ENCODE peak calls at places on chromosomes 13 and 19, in five cellular contexts. One of them, this sample, is unnamed.

GRCh38 chr13:41418027-41418426 is 39.3 kb upstream of the RGCC start:
- DNase-seq in GM12878: no peak
- DNase-seq in IMR-90: peak
- DNase-seq in SK-N-SH: no peak
- DNase-seq in K562: no peak
- DNase-seq in this sample: no peak

GRCh38 chr13:30790592-30790991 is 55.2 kb downstream of the ALOX5AP start:
- DNase-seq in GM12878: no peak
- DNase-seq in IMR-90: no peak
- DNase-seq in K562: no peak
- DNase-seq in SK-N-SH: no peak
- DNase-seq in this sample: no peak

GRCh38 chr19:14974488-14974887 is 5.2 kb downstream of the SLC1A6 start:
- DNase-seq in IMR-90: no peak
- DNase-seq in GM12878: no peak
- DNase-seq in K562: no peak
- DNase-seq in SK-N-SH: no peak
- DNase-seq in this sample: no peak

GRCh38 chr13:84443463-84443862 is 561.2 kb upstream of the SLITRK1 start:
- DNase-seq in K562: no peak
- DNase-seq in GM12878: no peak
- DNase-seq in SK-N-SH: no peak
- DNase-seq in IMR-90: no peak
- DNase-seq in this sample: no peak

GRCh38 chr13:94609196-94609595 is 7.5 kb downstream of the GPR180 start:
- DNase-seq in SK-N-SH: no peak
- DNase-seq in IMR-90: no peak
- DNase-seq in GM12878: no peak
- DNase-seq in K562: no peak
- DNase-seq in this sample: no peak

GRCh38 chr13:30797847-30798246 is 62.5 kb downstream of the ALOX5AP start:
- DNase-seq in IMR-90: no peak
- DNase-seq in K562: no peak
- DNase-seq in SK-N-SH: no peak
- DNase-seq in GM12878: no peak
- DNase-seq in this sample: no peak

GRCh38 chr13:98144501-98145350 is 1.8 kb downstream of the FARP1 start:
- DNase-seq in IMR-90: peak
- DNase-seq in SK-N-SH: peak
- DNase-seq in GM12878: no peak
- DNase-seq in K562: no peak
- DNase-seq in this sample: peak

GRCh38 chr19:18297308-18297707 is 15.9 kb upstream of the JUND start:
- DNase-seq in IMR-90: peak
- DNase-seq in GM12878: no peak
- DNase-seq in SK-N-SH: no peak
- DNase-seq in K562: no peak
- DNase-seq in this sample: no peak

GRCh38 chr19:18128805-18129204 is 24.2 kb upstream of the PIK3R2 start:
- DNase-seq in K562: no peak
- DNase-seq in IMR-90: no peak
- DNase-seq in SK-N-SH: no peak
- DNase-seq in GM12878: no peak
- DNase-seq in this sample: no peak

GRCh38 chr19:19147344-19147743 is 9.1 kb upstream of the TMEM161A start:
- DNase-seq in IMR-90: no peak
- DNase-seq in K562: no peak
- DNase-seq in GM12878: no peak
- DNase-seq in SK-N-SH: no peak
- DNase-seq in this sample: no peak

GRCh38 chr13:86765462-86765861 is 905.7 kb upstream of the SLITRK5 start:
- DNase-seq in K562: no peak
- DNase-seq in IMR-90: no peak
- DNase-seq in SK-N-SH: no peak
- DNase-seq in GM12878: no peak
- DNase-seq in this sample: no peak

GRCh38 chr19:39409886-39410619 is 2.4 kb upstream of the PLEKHG2 start:
- DNase-seq in GM12878: no peak
- DNase-seq in IMR-90: no peak
- DNase-seq in K562: peak
- DNase-seq in SK-N-SH: peak
- DNase-seq in this sample: peak

GRCh38 chr19:10471909-10472308 is 31.2 kb downstream of the KEAP1 start:
- DNase-seq in IMR-90: peak
- DNase-seq in GM12878: no peak
- DNase-seq in SK-N-SH: peak
- DNase-seq in K562: no peak
- DNase-seq in this sample: peak

GRCh38 chr13:37651891-37652290 is 53.3 kb upstream of the POSTN start:
- DNase-seq in SK-N-SH: no peak
- DNase-seq in IMR-90: no peak
- DNase-seq in GM12878: no peak
- DNase-seq in K562: no peak
- DNase-seq in this sample: no peak

GRCh38 chr13:58298556-58299135 is 667.1 kb downstream of the PCDH17 start:
- DNase-seq in GM12878: no peak
- DNase-seq in IMR-90: no peak
- DNase-seq in K562: no peak
- DNase-seq in SK-N-SH: no peak
- DNase-seq in this sample: no peak
- TF ChIP-seq RCOR1 in GM12878: no peak
- TF ChIP-seq RCOR1 in IMR-90: no peak
- TF ChIP-seq RCOR1 in K562: no peak
- TF ChIP-seq RCOR1 in SK-N-SH: no peak
- TF ChIP-seq RCOR1 in this sample: no peak

DNA sequence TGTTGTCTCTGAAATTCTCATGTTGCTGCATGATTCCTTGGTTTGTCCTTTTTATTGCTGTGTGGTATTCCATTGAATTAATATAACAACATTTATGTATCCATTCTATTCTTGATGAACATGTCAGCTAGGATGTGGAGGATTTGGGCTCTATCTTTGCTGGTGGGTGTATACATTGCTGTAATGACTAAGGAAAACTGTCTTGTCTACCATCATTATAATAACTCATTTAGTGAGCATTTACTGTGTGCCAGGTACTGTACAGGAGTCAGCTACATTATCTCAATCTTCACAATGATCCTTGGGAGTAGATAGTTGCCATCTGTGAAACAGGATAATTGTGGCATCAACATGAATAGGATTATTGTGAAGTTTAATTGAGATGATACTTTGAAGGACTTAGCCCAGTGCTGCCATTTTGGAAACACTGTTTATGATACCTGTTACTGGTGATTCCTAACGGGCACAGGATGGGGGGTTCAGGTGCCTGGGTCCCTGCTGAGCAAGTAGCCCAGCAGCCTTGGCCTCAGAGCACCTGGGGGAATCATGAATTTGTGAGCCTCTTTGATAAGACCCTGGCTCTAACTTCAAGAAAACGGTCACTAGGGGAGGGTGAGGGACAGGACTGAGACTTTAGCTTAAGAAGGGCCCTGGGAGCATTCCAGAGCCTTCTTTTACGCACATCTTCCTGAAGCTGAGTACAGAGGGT is 1.8 kb upstream of the CCNE1 start:
- DNase-seq in SK-N-SH: no peak
- DNase-seq in K562: no peak
- DNase-seq in IMR-90: no peak
- DNase-seq in GM12878: no peak
- DNase-seq in this sample: no peak
- H3K4me2 ChIP-seq in SK-N-SH: no peak
- H3K4me2 ChIP-seq in K562: peak
- H3K4me2 ChIP-seq in IMR-90: no peak
- H3K4me2 ChIP-seq in GM12878: peak
- H3K4me2 ChIP-seq in this sample: peak

GRCh38 chr19:8224394-8225145 is 15.4 kb downstream of the CERS4 start:
- DNase-seq in IMR-90: no peak
- DNase-seq in SK-N-SH: no peak
- DNase-seq in K562: no peak
- DNase-seq in GM12878: no peak
- DNase-seq in this sample: peak
- TF ChIP-seq RCOR1 in IMR-90: no peak
- TF ChIP-seq RCOR1 in SK-N-SH: no peak
- TF ChIP-seq RCOR1 in K562: no peak
- TF ChIP-seq RCOR1 in GM12878: no peak
- TF ChIP-seq RCOR1 in this sample: no peak

DNA sequence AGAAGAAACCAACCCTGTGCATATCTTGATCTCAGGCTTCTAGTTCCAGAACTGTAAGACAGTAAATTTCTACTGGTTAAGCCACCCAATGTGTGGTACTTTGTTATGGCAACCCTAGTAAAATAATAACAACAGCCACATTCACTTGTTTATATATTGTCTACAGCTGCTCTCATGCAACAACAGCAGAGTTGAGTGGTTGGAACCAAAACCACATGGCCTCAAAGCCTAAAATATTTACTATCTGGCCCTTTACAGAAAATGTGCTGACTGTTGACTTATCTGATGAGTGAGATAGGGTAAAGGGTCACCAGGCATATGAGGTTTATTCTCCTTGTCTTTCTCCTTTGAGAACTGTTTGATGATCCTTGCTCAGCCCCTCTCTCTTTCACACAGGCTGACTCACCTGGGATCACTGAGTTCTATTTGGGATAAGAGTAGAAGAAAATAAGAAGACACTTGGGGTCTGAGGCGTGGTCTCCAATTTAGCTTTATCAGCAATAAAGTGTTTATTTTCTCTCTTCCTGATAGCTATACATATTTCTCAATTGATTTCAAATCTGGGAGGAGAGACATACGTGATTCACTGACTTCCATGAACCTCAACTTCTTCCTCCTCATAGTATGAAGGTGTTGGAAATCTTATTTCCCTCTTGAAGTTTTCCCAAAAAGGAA is 227.5 kb upstream of the STARD13 start:
- DNase-seq in IMR-90: peak
- DNase-seq in K562: no peak
- DNase-seq in GM12878: no peak
- DNase-seq in SK-N-SH: no peak
- DNase-seq in this sample: no peak
- H3K4me2 ChIP-seq in IMR-90: peak
- H3K4me2 ChIP-seq in K562: no peak
- H3K4me2 ChIP-seq in GM12878: no peak
- H3K4me2 ChIP-seq in SK-N-SH: no peak
- H3K4me2 ChIP-seq in this sample: no peak

GRCh38 chr19:28862238-28862637 is 350.7 kb downstream of the UQCRFS1 start:
- DNase-seq in IMR-90: no peak
- DNase-seq in K562: peak
- DNase-seq in GM12878: no peak
- DNase-seq in SK-N-SH: no peak
- DNase-seq in this sample: no peak
- TF ChIP-seq RCOR1 in IMR-90: no peak
- TF ChIP-seq RCOR1 in K562: no peak
- TF ChIP-seq RCOR1 in GM12878: no peak
- TF ChIP-seq RCOR1 in SK-N-SH: no peak
- TF ChIP-seq RCOR1 in this sample: no peak

This sample was measured in A549.